ENCODE peak calls at places on chromosome 6, in four cellular contexts. One of them, this sample, is unnamed.
A peak's percentile ranks its signal among the peaks of the same experiment; 100 is the strongest.

GRCh38 chr6:85650606-85651005 is 7.9 kb upstream of the SYNCRIP start:
- DNase-seq in heart right ventricle: no peak
- DNase-seq in body of pancreas: no peak
- DNase-seq in PC-9: no peak
- DNase-seq in this sample: no peak

GRCh38 chr6:112233864-112234263 is 20.5 kb downstream of the LAMA4 start:
- DNase-seq in heart right ventricle: peak; percentile 70
- DNase-seq in body of pancreas: no peak
- DNase-seq in PC-9: no peak
- DNase-seq in this sample: peak; percentile 38

GRCh38 chr6:116220172-116220571 is 33.7 kb downstream of the TSPYL4 start:
- DNase-seq in heart right ventricle: peak; percentile 38
- DNase-seq in body of pancreas: no peak
- DNase-seq in PC-9: no peak
- DNase-seq in this sample: no peak

GRCh38 chr6:127566671-127567070 is 10.3 kb upstream of the C6orf58 start:
- DNase-seq in heart right ventricle: no peak
- DNase-seq in body of pancreas: no peak
- DNase-seq in PC-9: no peak
- DNase-seq in this sample: no peak

GRCh38 chr6:157271441-157271840 is 51.9 kb downstream of the TMEM242 start:
- DNase-seq in heart right ventricle: no peak
- DNase-seq in body of pancreas: no peak
- DNase-seq in PC-9: no peak
- DNase-seq in this sample: no peak

GRCh38 chr6:470051-470900 is 78.7 kb downstream of the IRF4 start:
- DNase-seq in heart right ventricle: no peak
- DNase-seq in body of pancreas: no peak
- DNase-seq in PC-9: no peak
- DNase-seq in this sample: no peak

GRCh38 chr6:96522469-96523009 is 933 bp downstream of the UFL1 start:
- DNase-seq in heart right ventricle: no peak
- DNase-seq in body of pancreas: no peak
- DNase-seq in PC-9: no peak
- DNase-seq in this sample: no peak

GRCh38 chr6:108846628-108847027 is 1.6 kb upstream of the ARMC2 start:
- DNase-seq in heart right ventricle: no peak
- DNase-seq in body of pancreas: no peak
- DNase-seq in PC-9: peak; percentile 19
- DNase-seq in this sample: no peak

GRCh38 chr6:81820979-81821378 is 68.5 kb upstream of the TENT5A start:
- DNase-seq in heart right ventricle: no peak
- DNase-seq in body of pancreas: no peak
- DNase-seq in PC-9: no peak
- DNase-seq in this sample: no peak

GRCh38 chr6:156774872-156775405 is 2.2 kb upstream of the ARID1B start:
- DNase-seq in heart right ventricle: no peak
- DNase-seq in body of pancreas: no peak
- DNase-seq in PC-9: no peak
- DNase-seq in this sample: no peak

GRCh38 chr6:34592208-34592952 is 36.3 kb upstream of the SPDEF start:
- DNase-seq in heart right ventricle: no peak
- DNase-seq in body of pancreas: no peak
- DNase-seq in PC-9: no peak
- DNase-seq in this sample: no peak

GRCh38 chr6:124002377-124003081 is 198.9 kb downstream of the NKAIN2 start:
- DNase-seq in heart right ventricle: peak; percentile 26
- DNase-seq in body of pancreas: no peak
- DNase-seq in PC-9: no peak
- DNase-seq in this sample: no peak

GRCh38 chr6:161313940-161314509 is 40.2 kb upstream of the AGPAT4 start:
- DNase-seq in heart right ventricle: no peak
- DNase-seq in body of pancreas: no peak
- DNase-seq in PC-9: no peak
- DNase-seq in this sample: no peak

GRCh38 chr6:139572001-139572400 is 197.6 kb upstream of the CITED2 start:
- DNase-seq in heart right ventricle: no peak
- DNase-seq in body of pancreas: no peak
- DNase-seq in PC-9: peak; percentile 35
- DNase-seq in this sample: no peak

GRCh38 chr6:100678027-100678426 is 203.1 kb downstream of the ASCC3 start:
- DNase-seq in heart right ventricle: no peak
- DNase-seq in body of pancreas: no peak
- DNase-seq in PC-9: no peak
- DNase-seq in this sample: no peak

GRCh38 chr6:33429745-33430042 is 9.8 kb downstream of the SYNGAP1 start:
- DNase-seq in heart right ventricle: no peak
- DNase-seq in body of pancreas: no peak
- DNase-seq in PC-9: no peak
- DNase-seq in this sample: no peak

GRCh38 chr6:73409395-73409794 is 14.8 kb downstream of the DDX43 start:
- DNase-seq in heart right ventricle: no peak
- DNase-seq in body of pancreas: no peak
- DNase-seq in PC-9: peak; percentile 88
- DNase-seq in this sample: no peak

GRCh38 chr6:121382467-121383121 is 48.3 kb upstream of the TBC1D32 start:
- DNase-seq in heart right ventricle: no peak
- DNase-seq in body of pancreas: peak; percentile 17
- DNase-seq in PC-9: no peak
- DNase-seq in this sample: no peak

GRCh38 chr6:165894228-165894825 is 231.3 kb upstream of the PDE10A start:
- DNase-seq in heart right ventricle: no peak
- DNase-seq in body of pancreas: no peak
- DNase-seq in PC-9: no peak
- DNase-seq in this sample: no peak

GRCh38 chr6:117352466-117353081 is 73.2 kb downstream of the ROS1 start:
- DNase-seq in heart right ventricle: no peak
- DNase-seq in body of pancreas: no peak
- DNase-seq in PC-9: no peak
- DNase-seq in this sample: no peak

GRCh38 chr6:41040101-41040910 is 1.3 kb upstream of the UNC5CL start:
- DNase-seq in heart right ventricle: no peak
- DNase-seq in body of pancreas: peak; percentile 78
- DNase-seq in PC-9: peak; percentile 39
- DNase-seq in this sample: no peak

GRCh38 chr6:27019651-27020552 is 227.6 kb upstream of the PRSS16 start:
- DNase-seq in heart right ventricle: peak; percentile 89
- DNase-seq in body of pancreas: peak; percentile 92
- DNase-seq in PC-9: peak; percentile 86
- DNase-seq in this sample: peak; percentile 81

GRCh38 chr6:934686-935085 is 241.7 kb upstream of the EXOC2 start:
- DNase-seq in heart right ventricle: no peak
- DNase-seq in body of pancreas: no peak
- DNase-seq in PC-9: no peak
- DNase-seq in this sample: no peak

GRCh38 chr6:109094351-109095035 is at the start of gene SESN1:
- DNase-seq in heart right ventricle: peak; percentile 94
- DNase-seq in body of pancreas: peak; percentile 92
- DNase-seq in PC-9: peak; percentile 79
- DNase-seq in this sample: peak; percentile 96

GRCh38 chr6:95819939-95820338 is 195.8 kb upstream of the FUT9 start:
- DNase-seq in heart right ventricle: no peak
- DNase-seq in body of pancreas: no peak
- DNase-seq in PC-9: no peak
- DNase-seq in this sample: no peak

GRCh38 chr6:152386131-152386530 is 251.0 kb downstream of the SYNE1 start:
- DNase-seq in heart right ventricle: no peak
- DNase-seq in body of pancreas: no peak
- DNase-seq in PC-9: no peak
- DNase-seq in this sample: no peak

GRCh38 chr6:9482030-9482731 is 932.7 kb downstream of the TFAP2A start:
- DNase-seq in heart right ventricle: no peak
- DNase-seq in body of pancreas: no peak
- DNase-seq in PC-9: peak; percentile 83
- DNase-seq in this sample: peak; percentile 76

GRCh38 chr6:38143191-38144154 is 323.9 kb downstream of the ZFAND3 start:
- DNase-seq in heart right ventricle: no peak
- DNase-seq in body of pancreas: no peak
- DNase-seq in PC-9: no peak
- DNase-seq in this sample: no peak

GRCh38 chr6:34447915-34448314 is 18.0 kb upstream of the PACSIN1 start:
- DNase-seq in heart right ventricle: no peak
- DNase-seq in body of pancreas: peak; percentile 14
- DNase-seq in PC-9: no peak
- DNase-seq in this sample: no peak

GRCh38 chr6:68711386-68712000 is 76.4 kb downstream of the ADGRB3 start:
- DNase-seq in heart right ventricle: no peak
- DNase-seq in body of pancreas: no peak
- DNase-seq in PC-9: no peak
- DNase-seq in this sample: no peak

GRCh38 chr6:109224994-109225393 is 129.7 kb downstream of the CEP57L1 start:
- DNase-seq in heart right ventricle: no peak
- DNase-seq in body of pancreas: no peak
- DNase-seq in PC-9: no peak
- DNase-seq in this sample: no peak

GRCh38 chr6:35037289-35038038 is 103.7 kb downstream of the TCP11 start:
- DNase-seq in heart right ventricle: no peak
- DNase-seq in body of pancreas: no peak
- DNase-seq in PC-9: no peak
- DNase-seq in this sample: no peak

GRCh38 chr6:140071115-140071514 is 696.7 kb upstream of the CITED2 start:
- DNase-seq in heart right ventricle: no peak
- DNase-seq in body of pancreas: no peak
- DNase-seq in PC-9: peak; percentile 74
- DNase-seq in this sample: no peak

GRCh38 chr6:167153523-167153959 is 4.2 kb downstream of the GPR31 start:
- DNase-seq in heart right ventricle: no peak
- DNase-seq in body of pancreas: no peak
- DNase-seq in PC-9: no peak
- DNase-seq in this sample: no peak

GRCh38 chr6:45586216-45587171 is 208.8 kb upstream of the SUPT3H start:
- DNase-seq in heart right ventricle: no peak
- DNase-seq in body of pancreas: no peak
- DNase-seq in PC-9: peak; percentile 91
- DNase-seq in this sample: no peak
- H3K4me3 ChIP-seq in heart right ventricle: no peak overlapping the region
- H3K4me3 ChIP-seq in body of pancreas: no peak overlapping the region
- H3K4me3 ChIP-seq in PC-9: no peak overlapping the region
- H3K4me3 ChIP-seq in this sample: no peak overlapping the region

GRCh38 chr6:133835901-133836300 is 53.0 kb upstream of the TCF21 start:
- DNase-seq in heart right ventricle: no peak
- DNase-seq in body of pancreas: no peak
- DNase-seq in PC-9: no peak
- DNase-seq in this sample: no peak
- TF ChIP-seq CTCF in heart right ventricle: no peak
- TF ChIP-seq CTCF in body of pancreas: no peak
- TF ChIP-seq CTCF in PC-9: no peak
- TF ChIP-seq CTCF in this sample: peak; percentile 44

DNA sequence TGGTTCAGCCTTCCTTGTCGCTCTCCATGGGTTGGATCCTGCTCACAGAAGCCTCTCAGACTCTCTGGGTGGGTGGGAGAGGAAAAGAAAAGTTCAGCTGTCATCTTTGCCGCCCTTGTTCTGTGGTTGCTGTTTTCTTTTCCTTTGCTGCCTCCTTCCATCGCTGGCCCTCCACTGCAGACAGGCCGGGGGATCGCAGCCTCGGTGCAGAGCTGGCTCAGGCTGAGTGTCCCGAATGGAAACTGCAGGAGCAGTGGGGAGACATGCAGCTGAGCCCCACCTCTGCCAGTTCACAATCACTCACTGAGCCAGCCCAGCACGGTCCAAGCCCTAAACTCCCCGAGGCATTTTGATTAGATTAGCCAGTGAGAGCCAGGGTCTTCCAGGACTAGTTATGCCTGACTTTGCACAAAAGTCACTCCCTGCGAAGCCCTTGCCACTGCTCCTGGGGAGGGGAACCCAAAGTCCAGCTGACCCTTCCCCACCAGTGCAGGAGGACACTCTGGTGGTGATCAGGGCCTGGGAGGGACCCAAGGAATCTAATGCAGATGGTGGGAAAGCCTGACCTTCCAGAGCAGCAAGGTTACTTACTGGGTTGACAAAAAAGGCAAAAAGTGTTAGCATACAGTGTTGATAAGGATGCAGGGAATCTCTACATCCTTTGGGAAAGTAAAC is 14.0 kb downstream of the NRN1 start:
- DNase-seq in heart right ventricle: no peak
- DNase-seq in body of pancreas: no peak
- DNase-seq in PC-9: no peak
- DNase-seq in this sample: no peak
- H3K27me3 ChIP-seq in heart right ventricle: peaks cover 71% of the 10 kb centered on the region
- H3K27me3 ChIP-seq in body of pancreas: peaks cover 36% of the 10 kb centered on the region
- H3K27me3 ChIP-seq in PC-9: peaks cover 22% of the 10 kb centered on the region
- H3K27me3 ChIP-seq in this sample: peaks cover 34% of the 10 kb centered on the region

DNA sequence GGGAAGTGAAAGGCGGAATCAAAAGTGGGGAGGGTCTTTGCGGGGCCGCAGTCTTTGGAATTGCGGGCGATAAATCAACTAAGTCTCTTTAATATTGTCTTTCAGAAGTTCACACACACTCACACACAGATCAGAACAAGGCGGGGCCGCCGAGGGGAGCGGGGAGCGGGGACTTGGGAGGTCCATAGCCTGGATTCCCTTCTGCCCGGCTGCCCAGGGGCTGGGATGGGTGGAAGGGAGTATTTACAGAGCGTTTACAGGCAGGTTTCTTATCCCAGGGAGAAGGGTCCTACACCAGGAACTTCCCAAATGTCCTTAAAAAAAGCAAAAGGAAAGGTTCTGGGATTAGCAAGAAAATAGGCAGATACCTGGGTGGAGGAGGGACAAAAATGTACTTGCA is 3.5 kb downstream of the PRRT1 start:
- DNase-seq in heart right ventricle: no peak
- DNase-seq in body of pancreas: no peak
- DNase-seq in PC-9: no peak
- DNase-seq in this sample: no peak
- H3K4me3 ChIP-seq in heart right ventricle: peak overlapping the region; percentile 17
- H3K4me3 ChIP-seq in body of pancreas: peak overlapping the region; percentile 5
- H3K4me3 ChIP-seq in PC-9: no peak overlapping the region
- H3K4me3 ChIP-seq in this sample: no peak overlapping the region

DNA sequence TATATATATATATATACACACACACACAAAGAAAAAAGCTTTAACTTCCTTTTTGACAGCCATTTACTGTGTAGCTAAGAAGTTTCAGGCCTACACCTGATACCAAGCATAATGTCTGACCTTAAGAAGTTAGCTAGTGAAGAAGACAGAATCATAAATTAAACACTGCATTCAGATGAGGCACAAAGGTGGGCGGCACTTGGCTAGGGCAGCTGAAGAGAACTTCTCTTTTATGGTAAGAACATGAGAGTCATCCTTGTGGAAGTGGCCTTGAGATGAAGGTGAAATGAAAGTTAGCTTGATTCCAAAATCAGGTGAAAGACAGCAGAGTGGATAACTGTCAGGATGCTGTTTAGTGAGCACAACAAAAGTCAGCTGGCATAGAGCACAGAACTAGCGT is 46.5 kb downstream of the HTR1B start:
- DNase-seq in heart right ventricle: no peak
- DNase-seq in body of pancreas: no peak
- DNase-seq in PC-9: no peak
- DNase-seq in this sample: no peak
- TF ChIP-seq CTCF in heart right ventricle: no peak
- TF ChIP-seq CTCF in body of pancreas: no peak
- TF ChIP-seq CTCF in PC-9: no peak
- TF ChIP-seq CTCF in this sample: no peak

GRCh38 chr6:44269168-44269920 is 906 bp upstream of the TMEM151B start:
- DNase-seq in heart right ventricle: no peak
- DNase-seq in body of pancreas: no peak
- DNase-seq in PC-9: no peak
- DNase-seq in this sample: no peak
- H3K27me3 ChIP-seq in heart right ventricle: peaks cover 66% of the 10 kb centered on the region
- H3K27me3 ChIP-seq in body of pancreas: peaks cover 5% of the 10 kb centered on the region
- H3K27me3 ChIP-seq in PC-9: no peaks in the 10 kb centered on the region
- H3K27me3 ChIP-seq in this sample: peaks cover 55% of the 10 kb centered on the region